ENCODE peak calls at places on chromosomes 1 and 21, in seven cellular contexts. K is Ammon's horn, Q is thoracic aorta, C is pancreas, M is MCF 10A, B is T follicular helper cell, D is NCI-H1436 treated with DMSO at 0.1 percent for 48 hours. X is an unnamed sample.
A peak's percentile ranks its signal among the peaks of the same experiment; 100 is the strongest.

GRCh38 chr1:31102501-31102950 is 37.0 kb upstream of the PUM1 start:
- DNase-seq in K (no peak), Q (no peak), C (no peak), M (peak; percentile 94), B (no peak), D (no peak), X (no peak)

GRCh38 chr1:215710340-215710971 is 143.4 kb downstream of the KCTD3 start:
- DNase-seq in K (peak; percentile 13), Q (no peak), C (peak; percentile 21), M (peak; percentile 85), B (no peak), D (peak; percentile 37), X (no peak)

GRCh38 chr1:41711581-41711980 is 207.1 kb downstream of the HIVEP3 start:
- DNase-seq in K (peak; percentile 32), Q (no peak), C (no peak), M (no peak), B (no peak), D (no peak), X (no peak)

GRCh38 chr1:234397732-234398131 is 24.5 kb downstream of the COA6 start:
- DNase-seq in K (no peak), Q (no peak), C (no peak), M (no peak), B (no peak), D (no peak), X (no peak)

GRCh38 chr1:174017231-174017970 is 4.8 kb downstream of the RC3H1 start:
- DNase-seq in K (no peak), Q (no peak), C (no peak), M (no peak), B (no peak), D (no peak), X (no peak)

GRCh38 chr1:221543529-221544120 is 198.3 kb downstream of the DUSP10 start:
- DNase-seq in K (peak; percentile 50), Q (no peak), C (no peak), M (peak; percentile 56), B (no peak), D (no peak), X (no peak)

GRCh38 chr1:36732038-36732402 is 249.3 kb upstream of the CSF3R start:
- DNase-seq in K (no peak), Q (no peak), C (no peak), M (no peak), B (no peak), D (no peak), X (no peak)

GRCh38 chr1:25917996-25918395 is 11.8 kb upstream of the STMN1 start:
- DNase-seq in K (no peak), Q (no peak), C (no peak), M (no peak), B (no peak), D (no peak), X (no peak)

GRCh38 chr1:52268372-52268771 is 97.6 kb downstream of the CC2D1B start:
- DNase-seq in K (peak; percentile 42), Q (no peak), C (no peak), M (no peak), B (no peak), D (no peak), X (no peak)

GRCh38 chr1:201093561-201093960 is 18.7 kb downstream of the CACNA1S start:
- DNase-seq in K (no peak), Q (no peak), C (no peak), M (no peak), B (no peak), D (no peak), X (no peak)

GRCh38 chr21:46199436-46200373 is 15.4 kb upstream of the SPATC1L start:
- DNase-seq in K (no peak), Q (no peak), C (no peak), M (no peak), B (no peak), D (no peak), X (no peak)

GRCh38 chr1:100969336-100969735 is 56.2 kb downstream of the DPH5 start:
- DNase-seq in K (no peak), Q (no peak), C (no peak), M (no peak), B (no peak), D (no peak), X (no peak)

GRCh38 chr1:26404641-26405040 is 6.0 kb upstream of the LIN28A start:
- DNase-seq in K (no peak), Q (no peak), C (no peak), M (no peak), B (no peak), D (no peak), X (no peak)

GRCh38 chr1:204623365-204623893 is 62.1 kb downstream of the LRRN2 start:
- DNase-seq in K (no peak), Q (no peak), C (peak; percentile 28), M (peak; percentile 83), B (no peak), D (no peak), X (no peak)

GRCh38 chr1:232767381-232768074 is 37.7 kb upstream of the MAP10 start:
- DNase-seq in K (no peak), Q (peak; percentile 15), C (no peak), M (peak; percentile 100), B (no peak), D (no peak), X (no peak)